ENCODE peak calls at places on chromosomes 1 and 21, in six cellular contexts. W is fibroblast of mammary gland, C is choroid plexus epithelial cell, Z is kidney epithelial cell, D is HFF-Myc, O is psoas muscle. V is an unnamed sample.

GRCh38 chr1:10152709-10153284 is 57.6 kb upstream of the KIF1B start:
- DNase-seq in D (no peak), W (peak; percentile 59), O (peak; percentile 37), Z (no peak), C (peak; percentile 73), V (no peak)

GRCh38 chr1:184911830-184912229 is 62.5 kb downstream of the NIBAN1 start:
- DNase-seq in D (no peak), C (no peak), O (no peak), W (no peak), Z (no peak), V (no peak)

GRCh38 chr1:44030606-44031050 is 634 bp downstream of the SLC6A9 start:
- DNase-seq in C (peak; percentile 50), Z (no peak), W (peak; percentile 27), D (no peak), O (peak; percentile 31), V (no peak)

GRCh38 chr1:45867697-45868346 is 64.4 kb downstream of the MAST2 start:
- DNase-seq in W (no peak), C (no peak), Z (no peak), D (no peak), O (no peak), V (no peak)

GRCh38 chr21:46028547-46029200 is 47.1 kb downstream of the COL6A1 start:
- DNase-seq in Z (no peak), D (no peak), W (peak; percentile 68), C (peak; percentile 42), O (peak; percentile 23), V (no peak)

GRCh38 chr1:94925561-94926364 is 1.1 kb downstream of the CNN3 start:
- DNase-seq in C (peak; percentile 82), O (peak; percentile 66), W (peak; percentile 71), Z (peak; percentile 84), D (peak; percentile 61), V (peak; percentile 70)

GRCh38 chr1:20715406-20715805 is 2.4 kb downstream of the KIF17 start:
- DNase-seq in D (no peak), Z (no peak), C (no peak), O (no peak), W (no peak), V (no peak)

GRCh38 chr1:88736633-88737248 is 52.7 kb downstream of the PKN2 start:
- DNase-seq in W (peak; percentile 64), O (no peak), Z (no peak), D (peak; percentile 29), C (peak; percentile 77), V (no peak)

GRCh38 chr1:6511461-6512244 is 20.2 kb upstream of the PLEKHG5 start:
- DNase-seq in W (no peak), D (no peak), Z (no peak), C (no peak), O (no peak), V (no peak)

GRCh38 chr1:7869136-7869905 is 16.5 kb upstream of the UTS2 start:
- DNase-seq in W (no peak), O (no peak), C (no peak), Z (no peak), D (no peak), V (no peak)

GRCh38 chr1:200311256-200311655 is 98.6 kb downstream of the ZNF281 start:
- DNase-seq in W (peak; percentile 56), D (no peak), O (no peak), C (peak; percentile 50), Z (no peak), V (no peak)

GRCh38 chr1:16971330-16972209 is 8.8 kb downstream of the MFAP2 start:
- DNase-seq in Z (no peak), O (no peak), W (peak; percentile 60), D (no peak), C (no peak), V (no peak)

GRCh38 chr1:93608188-93609109 is 73.2 kb downstream of the BCAR3 start:
- DNase-seq in C (peak; percentile 56), Z (no peak), W (peak; percentile 81), O (no peak), D (peak; percentile 65), V (no peak)

GRCh38 chr1:101112051-101112770 is 86.6 kb upstream of the DPH5 start:
- DNase-seq in C (no peak), D (no peak), O (peak; percentile 27), W (no peak), Z (no peak), V (peak; percentile 62)

GRCh38 chr1:26790551-26790953 is 2.8 kb downstream of the PIGV start:
- DNase-seq in D (no peak), C (no peak), W (no peak), O (no peak), Z (no peak), V (no peak)

GRCh38 chr1:11967028-11967547 is 13.2 kb upstream of the MFN2 start:
- DNase-seq in W (peak; percentile 39), C (peak; percentile 68), Z (no peak), O (no peak), D (no peak), V (no peak)

GRCh38 chr1:57101171-57101570 is 135.4 kb upstream of the C8B start:
- DNase-seq in W (peak; percentile 16), O (no peak), D (no peak), C (no peak), Z (no peak), V (no peak)

GRCh38 chr21:34270406-34270805 is 93.4 kb upstream of the KCNE2 start:
- DNase-seq in O (no peak), W (no peak), D (no peak), C (no peak), Z (no peak), V (no peak)

DNA sequence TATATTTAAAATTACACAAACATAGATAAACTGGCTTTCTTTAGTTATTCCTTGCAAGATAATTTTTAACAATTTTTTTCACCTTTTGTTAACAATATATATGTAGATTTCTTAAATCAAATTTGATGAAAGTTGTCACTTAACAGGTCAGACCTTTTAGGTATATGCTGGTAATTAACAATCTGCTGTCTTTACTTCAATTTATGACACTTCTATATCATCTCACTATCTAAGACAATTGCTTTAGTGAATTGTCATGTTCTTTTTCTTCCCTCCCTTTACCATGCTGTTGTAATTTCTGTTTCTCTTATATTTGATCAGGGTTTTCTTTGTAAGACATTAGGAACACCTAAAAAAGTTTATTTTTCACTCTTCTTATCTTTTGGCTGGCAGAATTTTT is 2.0 kb downstream of the IFI16 start:
- DNase-seq in O (no peak), C (no peak), Z (no peak), D (no peak), W (no peak), V (no peak)
- H3K4me3 ChIP-seq in O (peak overlapping the region; percentile 67), C (peak overlapping the region; percentile 56), Z (no peak overlapping the region), D (peak overlapping the region; percentile 66), W (peak overlapping the region; percentile 94), V (peak overlapping the region; percentile 72)

GRCh38 chr1:168920456-168921094 is 185.9 kb upstream of the ATP1B1 start:
- DNase-seq in W (peak; percentile 52), D (no peak), Z (peak; percentile 9), O (no peak), C (peak; percentile 77), V (no peak)
- H3K4me3 ChIP-seq in W (no peak overlapping the region), D (no peak overlapping the region), Z (no peak overlapping the region), O (no peak overlapping the region), C (no peak overlapping the region), V (no peak overlapping the region)

GRCh38 chr1:109467301-109467777 is 993 bp downstream of the SYPL2 start:
- DNase-seq in D (no peak), O (no peak), C (no peak), W (no peak), Z (no peak), V (no peak)
- H3K4me3 ChIP-seq in D (no peak overlapping the region), O (peak overlapping the region; percentile 87), C (no peak overlapping the region), W (no peak overlapping the region), Z (no peak overlapping the region), V (peak overlapping the region; percentile 61)

GRCh38 chr1:226371049-226371694 is 36.7 kb downstream of the PARP1 start:
- DNase-seq in Z (no peak), C (no peak), D (no peak), W (no peak), O (no peak), V (no peak)

GRCh38 chr1:226370144-226370923 is 37.6 kb downstream of the PARP1 start:
- DNase-seq in Z (no peak), W (no peak), C (no peak), O (no peak), D (no peak), V (no peak)

GRCh38 chr1:226373376-226373775 is 34.5 kb downstream of the PARP1 start:
- DNase-seq in Z (no peak), W (no peak), C (no peak), O (no peak), D (no peak), V (no peak)

GRCh38 chr1:226372885-226373284 is 35.0 kb downstream of the PARP1 start:
- DNase-seq in C (no peak), Z (no peak), W (no peak), D (no peak), O (peak; percentile 33), V (no peak)

DNA sequence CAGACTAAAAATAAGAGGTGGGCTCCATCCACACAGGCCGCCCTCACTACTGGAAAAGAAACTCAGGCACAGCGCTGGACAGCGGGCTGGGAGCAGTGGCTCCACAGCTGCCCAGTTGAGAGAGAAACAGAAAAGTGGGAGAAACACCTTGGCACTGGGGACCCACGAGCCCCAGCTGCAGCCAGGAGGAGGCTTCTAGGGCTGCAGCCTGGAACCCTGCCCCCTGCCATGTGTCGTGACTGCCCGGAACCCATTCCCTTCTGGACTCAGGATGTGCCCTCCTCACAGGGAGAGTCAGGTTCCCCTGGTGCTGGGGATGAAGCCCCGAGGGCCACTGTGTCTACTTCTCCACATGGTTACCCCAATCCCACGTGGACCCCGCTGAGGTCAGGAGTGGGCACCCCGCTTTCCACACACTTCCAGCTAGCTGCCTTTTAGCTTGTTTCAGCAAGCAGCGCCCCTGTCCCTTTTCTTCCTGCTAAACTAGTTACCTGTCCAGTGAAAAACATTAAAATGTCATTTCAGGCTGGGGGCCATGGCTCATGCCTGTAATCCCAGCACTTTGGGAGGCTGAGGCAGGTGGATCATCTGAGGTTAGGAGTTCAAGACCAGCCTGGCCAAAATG is 35.9 kb downstream of the PARP1 start:
- DNase-seq in W (no peak), C (no peak), Z (no peak), O (no peak), D (no peak), V (no peak)
- H3K4me3 ChIP-seq in W (no peak overlapping the region), C (no peak overlapping the region), Z (no peak overlapping the region), O (no peak overlapping the region), D (no peak overlapping the region), V (no peak overlapping the region)

DNA sequence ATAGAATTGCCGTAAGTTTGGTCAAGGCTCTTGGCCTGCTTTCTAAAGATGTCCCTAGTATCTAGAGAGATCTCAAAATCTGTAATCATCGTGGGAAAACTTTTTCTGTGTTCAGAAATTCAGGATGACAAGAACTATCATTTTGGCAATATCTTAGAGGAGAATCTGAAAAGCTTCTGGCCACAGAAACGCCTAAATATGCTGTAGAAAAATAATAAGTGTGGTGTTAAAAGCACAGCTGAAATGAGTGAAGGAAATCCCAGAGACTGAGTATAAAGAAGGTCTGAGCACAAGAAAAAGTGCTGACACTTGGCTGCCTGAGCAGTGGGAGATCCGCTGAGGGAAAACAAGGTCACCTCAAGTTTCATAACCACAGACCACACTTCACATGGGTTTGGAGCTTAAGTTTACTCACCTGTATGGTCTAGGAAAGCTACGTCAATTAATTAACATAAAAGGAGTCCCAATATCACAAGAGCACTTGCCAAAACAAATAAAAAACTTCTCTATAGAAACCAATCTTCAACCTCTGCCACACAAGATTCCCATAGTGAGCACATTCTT is 235.2 kb upstream of the IRF2BP2 start:
- DNase-seq in D (no peak), Z (no peak), O (no peak), C (peak; percentile 77), W (no peak), V (no peak)
- H3K4me3 ChIP-seq in D (no peak overlapping the region), Z (no peak overlapping the region), O (no peak overlapping the region), C (no peak overlapping the region), W (no peak overlapping the region), V (no peak overlapping the region)

GRCh38 chr21:36322083-36322424 is 2.1 kb downstream of the MORC3 start:
- DNase-seq in O (no peak), D (no peak), Z (no peak), C (no peak), W (no peak), V (no peak)
- H3K4me3 ChIP-seq in O (peak overlapping the region; percentile 94), D (peak overlapping the region; percentile 82), Z (peak overlapping the region; percentile 79), C (peak overlapping the region; percentile 86), W (peak overlapping the region; percentile 59), V (peak overlapping the region; percentile 88)

GRCh38 chr1:228317891-228318810 is 88.5 kb downstream of the TRIM11 start:
- DNase-seq in W (no peak), D (no peak), C (no peak), O (no peak), Z (no peak), V (peak; percentile 50)
- H3K4me3 ChIP-seq in W (no peak overlapping the region), D (no peak overlapping the region), C (no peak overlapping the region), O (no peak overlapping the region), Z (no peak overlapping the region), V (no peak overlapping the region)

V was measured in upper lobe of right lung.